ENCODE peak calls at places on chromosomes 1 and 21, in ten cellular contexts. P is SK-N-SH, Q is left lung, S is choroid plexus epithelial cell, J is K562, R is lower lobe of right lung, I is IMR-90, W is A549, X is foreskin fibroblast, F is body of pancreas. L is an unnamed sample.

GRCh38 chr1:84103197-84103992 is 40.7 kb upstream of the PRKACB start:
- DNase-seq in W (peak; percentile 82), P (no peak), J (peak; percentile 78), Q (no peak), S (peak; percentile 95), X (peak; percentile 83), I (peak; percentile 93), R (no peak), F (peak; percentile 63), L (peak; percentile 77)

GRCh38 chr1:212271823-212272498 is 13.2 kb upstream of the PPP2R5A start:
- DNase-seq in X (no peak), S (no peak), R (no peak), Q (no peak), P (no peak), W (no peak), F (no peak), I (no peak), J (no peak), L (no peak)

GRCh38 chr1:29236993-29237905 is 927 bp downstream of the PTPRU start:
- DNase-seq in R (peak; percentile 74), J (no peak), W (peak; percentile 22), I (peak; percentile 45), S (peak; percentile 52), X (no peak), F (peak; percentile 59), P (peak; percentile 79), Q (peak; percentile 87), L (peak; percentile 31)

GRCh38 chr1:22045604-22046228 is 6.8 kb upstream of the CDC42 start:
- DNase-seq in S (no peak), X (no peak), J (no peak), I (no peak), W (no peak), Q (no peak), P (no peak), F (no peak), R (no peak), L (no peak)

GRCh38 chr1:105591681-105592080 is 1464.8 kb upstream of the PRMT6 start:
- DNase-seq in J (no peak), P (no peak), W (no peak), S (no peak), X (no peak), R (no peak), F (no peak), Q (no peak), I (no peak), L (no peak)

GRCh38 chr1:94553323-94553730 is 11.8 kb upstream of the F3 start:
- DNase-seq in J (no peak), R (no peak), S (peak; percentile 86), F (no peak), I (peak; percentile 65), Q (no peak), P (no peak), W (no peak), X (no peak), L (no peak)

GRCh38 chr1:63968663-63969460 is 195.0 kb downstream of the ROR1 start:
- DNase-seq in X (peak; percentile 87), J (no peak), S (peak; percentile 41), I (peak; percentile 54), Q (no peak), R (no peak), W (no peak), F (peak; percentile 44), P (no peak), L (no peak)

GRCh38 chr1:89808429-89809117 is 12.3 kb upstream of the LRRC8D start:
- DNase-seq in Q (no peak), I (peak; percentile 38), J (no peak), X (no peak), S (no peak), R (no peak), P (no peak), W (peak; percentile 36), F (no peak), L (no peak)

GRCh38 chr21:36584980-36585940 is 105.3 kb upstream of the CLDN14 start:
- DNase-seq in Q (no peak), F (no peak), P (no peak), X (no peak), R (no peak), S (peak; percentile 21), J (no peak), I (no peak), W (peak; percentile 17), L (no peak)

GRCh38 chr1:198132060-198132781 is 24.6 kb upstream of the NEK7 start:
- DNase-seq in Q (no peak), J (no peak), S (no peak), I (no peak), X (no peak), P (no peak), W (peak; percentile 16), R (no peak), F (no peak), L (no peak)

GRCh38 chr1:153723687-153724086 is 4.2 kb upstream of the INTS3 start:
- DNase-seq in S (no peak), J (no peak), F (no peak), X (no peak), R (no peak), W (no peak), I (no peak), Q (no peak), P (no peak), L (no peak)

DNA sequence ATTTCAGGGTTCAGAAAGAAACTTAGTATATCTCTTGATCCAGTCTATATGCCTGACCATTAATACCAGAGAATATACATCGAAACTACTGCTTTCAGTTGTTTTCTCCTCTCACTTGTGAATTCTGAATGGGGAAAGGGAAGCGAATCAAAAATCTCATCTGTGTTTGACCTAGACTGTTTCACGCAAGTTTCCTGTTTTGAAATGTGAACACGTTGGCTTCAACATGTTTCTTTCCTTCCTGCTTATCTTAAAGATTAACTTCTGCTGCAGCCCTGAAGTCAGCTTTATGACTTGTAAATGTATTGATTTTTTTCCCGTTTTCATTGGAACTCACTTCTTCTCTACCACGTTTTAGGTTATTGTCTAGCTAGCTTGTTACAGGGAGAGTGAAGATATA is 49.9 kb downstream of the SNX27 start:
- DNase-seq in W (no peak), I (no peak), R (no peak), F (no peak), P (no peak), Q (no peak), S (no peak), X (no peak), J (no peak), L (peak; percentile 68)
- TF ChIP-seq CTCF in W (no peak), I (no peak), R (no peak), F (no peak), P (no peak), Q (no peak), S (no peak), X (no peak), J (no peak), L (no peak)

GRCh38 chr1:113949007-113949406 is 19.9 kb downstream of the HIPK1 start:
- DNase-seq in W (no peak), X (no peak), R (no peak), F (peak; percentile 28), I (no peak), J (peak; percentile 65), P (peak; percentile 44), Q (no peak), S (no peak), L (peak; percentile 28)
- TF ChIP-seq CTCF in W (peak; percentile 8), X (peak; percentile 28), R (peak; percentile 25), F (no peak), I (peak; percentile 40), J (peak; percentile 66), P (peak; percentile 60), Q (no peak), S (peak; percentile 56), L (peak; percentile 10)

GRCh38 chr21:39536835-39537234 is 75.9 kb upstream of the B3GALT5 start:
- DNase-seq in F (no peak), J (no peak), S (no peak), R (no peak), X (no peak), W (no peak), P (no peak), I (no peak), Q (no peak), L (no peak)

GRCh38 chr21:39538453-39539042 is 74.2 kb upstream of the B3GALT5 start:
- DNase-seq in W (no peak), Q (no peak), P (no peak), R (no peak), X (no peak), F (no peak), I (no peak), J (no peak), S (no peak), L (no peak)

GRCh38 chr21:39537571-39537970 is 75.2 kb upstream of the B3GALT5 start:
- DNase-seq in I (no peak), X (no peak), W (no peak), R (no peak), Q (no peak), S (no peak), P (no peak), J (no peak), F (no peak), L (no peak)

GRCh38 chr21:39546522-39546921 is 66.2 kb upstream of the B3GALT5 start:
- DNase-seq in F (no peak), X (no peak), J (no peak), S (no peak), R (no peak), P (no peak), I (no peak), Q (no peak), W (no peak), L (no peak)

GRCh38 chr21:39542736-39543135 is 70.0 kb upstream of the B3GALT5 start:
- DNase-seq in W (no peak), I (no peak), J (no peak), F (no peak), Q (no peak), X (no peak), R (no peak), S (no peak), P (no peak), L (no peak)
- TF ChIP-seq CTCF in W (no peak), I (no peak), J (no peak), F (no peak), Q (no peak), X (no peak), R (no peak), S (no peak), P (no peak), L (no peak)

GRCh38 chr1:26694185-26694572 is 1.6 kb upstream of the ARID1A start:
- DNase-seq in Q (no peak), S (no peak), W (no peak), I (no peak), X (no peak), F (peak; percentile 14), J (peak; percentile 29), R (no peak), P (no peak), L (no peak)

GRCh38 chr1:26696645-26697440 is 1.0 kb downstream of the ARID1A start:
- DNase-seq in R (peak; percentile 74), Q (peak; percentile 91), W (no peak), I (no peak), S (no peak), P (peak; percentile 57), X (no peak), J (peak; percentile 36), F (peak; percentile 47), L (no peak)

GRCh38 chr1:26694597-26695416 is 1.0 kb upstream of the ARID1A start:
- DNase-seq in I (no peak), X (no peak), R (no peak), S (no peak), J (peak; percentile 10), W (no peak), Q (no peak), F (no peak), P (no peak), L (no peak)

GRCh38 chr1:26696191-26696644 is 403 bp downstream of the ARID1A start:
- DNase-seq in R (peak; percentile 62), J (peak; percentile 72), W (no peak), X (no peak), P (peak; percentile 73), S (no peak), F (no peak), I (no peak), Q (peak; percentile 88), L (no peak)

GRCh38 chr1:26695417-26696190 is at the start of gene ARID1A:
- DNase-seq in I (peak; percentile 97), J (peak; percentile 91), W (peak; percentile 94), F (peak; percentile 96), P (peak; percentile 89), Q (peak; percentile 99), R (peak; percentile 98), S (peak; percentile 98), X (peak; percentile 97), L (peak; percentile 98)
- TF ChIP-seq CTCF in I (peak; percentile 12), J (no peak), W (no peak), F (no peak), P (peak; percentile 18), Q (no peak), R (peak; percentile 18), S (no peak), X (no peak), L (no peak)

L was measured in endothelial cell of umbilical vein.